ENCODE peak calls at places on chromosomes 12 and 14, in seven cellular contexts. A is ELF-1; W is DMS153; M is heart left ventricle; C is stimulated activated naive CD4-positive, alpha-beta T cell; S is A549; V is lower lobe of right lung. Y is an unnamed sample.
A peak's percentile ranks its signal among the peaks of the same experiment; 100 is the strongest.

GRCh38 chr14:93891756-93892504 is 35.2 kb upstream of the FAM181A start:
- DNase-seq in A (no peak), W (no peak), M (no peak), C (no peak), S (no peak), V (no peak), Y (no peak)

GRCh38 chr14:32762886-32763285 is 175.8 kb upstream of the NPAS3 start:
- DNase-seq in A (no peak), W (no peak), M (no peak), C (no peak), S (no peak), V (no peak), Y (no peak)

GRCh38 chr12:132147423-132148367 is 3.4 kb downstream of the NOC4L start:
- DNase-seq in A (no peak), W (no peak), M (no peak), C (no peak), S (no peak), V (peak; percentile 42), Y (peak; percentile 77)

GRCh38 chr14:92563359-92563758 is 49.8 kb downstream of the RIN3 start:
- DNase-seq in A (no peak), W (no peak), M (no peak), C (no peak), S (no peak), V (no peak), Y (no peak)

GRCh38 chr14:50410921-50411320 is 14.2 kb upstream of the CDKL1 start:
- DNase-seq in A (no peak), W (no peak), M (no peak), C (no peak), S (no peak), V (no peak), Y (no peak)

GRCh38 chr12:120651821-120652220 is 11.4 kb downstream of the CABP1 start:
- DNase-seq in A (no peak), W (no peak), M (no peak), C (no peak), S (peak; percentile 49), V (peak; percentile 10), Y (no peak)

GRCh38 chr14:92785601-92786426 is 8.3 kb upstream of the GOLGA5 start:
- DNase-seq in A (peak; percentile 53), W (no peak), M (peak; percentile 29), C (no peak), S (peak; percentile 45), V (no peak), Y (peak; percentile 72)

GRCh38 chr14:61876362-61877049 is 114.3 kb downstream of the SNAPC1 start:
- DNase-seq in A (no peak), W (no peak), M (no peak), C (no peak), S (no peak), V (no peak), Y (no peak)

GRCh38 chr14:67674480-67675218 is at the start of gene VTI1B:
- DNase-seq in A (peak; percentile 91), W (peak; percentile 50), M (peak; percentile 83), C (peak; percentile 64), S (peak; percentile 81), V (peak; percentile 90), Y (peak; percentile 89)

GRCh38 chr12:77625441-77625840 is 205.3 kb upstream of the NAV3 start:
- DNase-seq in A (no peak), W (no peak), M (no peak), C (no peak), S (no peak), V (no peak), Y (no peak)

GRCh38 chr14:58746261-58746660 is 108.5 kb downstream of the DACT1 start:
- DNase-seq in A (no peak), W (no peak), M (no peak), C (no peak), S (peak; percentile 78), V (no peak), Y (no peak)

GRCh38 chr12:70831538-70831937 is 89.0 kb downstream of the PTPRR start:
- DNase-seq in A (no peak), W (no peak), M (no peak), C (no peak), S (no peak), V (no peak), Y (no peak)

GRCh38 chr12:65999564-66000280 is 130.8 kb downstream of the LLPH start:
- DNase-seq in A (no peak), W (no peak), M (no peak), C (no peak), S (no peak), V (no peak), Y (no peak)

GRCh38 chr14:104290058-104290667 is 151.8 kb downstream of the KIF26A start:
- DNase-seq in A (peak; percentile 75), W (no peak), M (no peak), C (no peak), S (no peak), V (peak; percentile 21), Y (peak; percentile 33)

GRCh38 chr12:47648056-47648579 is 57.7 kb downstream of the RPAP3 start:
- DNase-seq in A (peak; percentile 30), W (no peak), M (no peak), C (no peak), S (no peak), V (no peak), Y (no peak)

GRCh38 chr14:100651999-100652508 is 64.8 kb upstream of the BEGAIN start:
- DNase-seq in A (no peak), W (no peak), M (no peak), C (no peak), S (no peak), V (no peak), Y (no peak)

GRCh38 chr12:115871714-115872113 is 405.8 kb downstream of the MED13L start:
- DNase-seq in A (peak; percentile 87), W (peak; percentile 92), M (no peak), C (no peak), S (peak; percentile 69), V (no peak), Y (no peak)

GRCh38 chr14:100556936-100557505 is 30.2 kb downstream of the BEGAIN start:
- DNase-seq in A (no peak), W (no peak), M (no peak), C (no peak), S (no peak), V (no peak), Y (no peak)